ENCODE peak calls at places on chromosomes 12 and 14, in nine cellular contexts. K, P, R, G, V, X, T, W and U are unnamed samples.
A peak's percentile ranks its signal among the peaks of the same experiment; 100 is the strongest.

GRCh38 chr12:112381421-112381897 is 772 bp downstream of the HECTD4 start:
- DNase-seq in K (peak; percentile 13), G (no peak), X (no peak), W (no peak), R (no peak), V (no peak), T (peak; percentile 43), P (peak; percentile 68), U (peak; percentile 75)

GRCh38 chr14:104105071-104105821 is 19.7 kb downstream of the ASPG start:
- DNase-seq in K (no peak), P (no peak), X (no peak), R (no peak), G (no peak), W (no peak), V (no peak), T (peak; percentile 24), U (no peak)

GRCh38 chr12:82804601-82805000 is 117.9 kb downstream of the TMTC2 start:
- DNase-seq in T (no peak), G (no peak), P (no peak), X (no peak), V (no peak), W (no peak), K (no peak), R (no peak), U (no peak)

GRCh38 chr14:83019744-83020414 is 1486.2 kb upstream of the SEL1L start:
- DNase-seq in G (no peak), K (no peak), R (no peak), P (no peak), T (no peak), X (no peak), W (no peak), V (no peak), U (no peak)

GRCh38 chr14:68687746-68688145 is 105.1 kb downstream of the ZFP36L1 start:
- DNase-seq in X (peak; percentile 92), P (no peak), T (no peak), W (peak; percentile 86), V (peak; percentile 52), K (no peak), R (no peak), G (peak; percentile 100), U (no peak)

GRCh38 chr14:54291491-54292191 is 105.2 kb upstream of the CDKN3 start:
- DNase-seq in K (no peak), X (no peak), R (peak; percentile 18), G (no peak), V (peak; percentile 71), P (no peak), W (no peak), T (peak; percentile 54), U (no peak)

GRCh38 chr12:113899042-113899843 is 66.9 kb downstream of the RBM19 start:
- DNase-seq in V (no peak), W (no peak), X (no peak), T (no peak), G (peak; percentile 20), K (no peak), R (no peak), P (no peak), U (no peak)

GRCh38 chr12:101968770-101969169 is 91.4 kb downstream of the DRAM1 start:
- DNase-seq in P (no peak), T (no peak), R (no peak), W (no peak), K (no peak), G (no peak), X (no peak), V (no peak), U (no peak)

GRCh38 chr12:63940295-63940997 is 95.9 kb downstream of the SRGAP1 start:
- DNase-seq in G (no peak), P (no peak), X (no peak), K (no peak), T (no peak), W (no peak), V (peak; percentile 46), R (no peak), U (peak; percentile 11)

GRCh38 chr14:74647834-74648361 is 35.9 kb upstream of the LTBP2 start:
- DNase-seq in K (no peak), G (no peak), R (no peak), T (no peak), V (no peak), P (no peak), X (no peak), W (no peak), U (peak; percentile 1)

GRCh38 chr12:101857043-101857558 is 20.3 kb upstream of the DRAM1 start:
- DNase-seq in X (peak; percentile 81), K (no peak), T (no peak), G (peak; percentile 79), W (peak; percentile 67), R (no peak), V (peak; percentile 59), P (no peak), U (no peak)

GRCh38 chr14:100979780-100980179 is 76.3 kb upstream of the RTL1 start:
- DNase-seq in X (peak; percentile 93), K (no peak), W (peak; percentile 41), P (no peak), R (no peak), T (no peak), G (no peak), V (peak; percentile 33), U (no peak)

GRCh38 chr12:126107659-126108058 is 1042.4 kb downstream of the AACS start:
- DNase-seq in X (no peak), P (no peak), V (no peak), T (no peak), W (no peak), R (peak; percentile 9), K (no peak), G (no peak), U (no peak)

GRCh38 chr12:48197549-48197966 is 5.5 kb downstream of the OR10AD1 start:
- DNase-seq in G (peak; percentile 48), V (peak; percentile 41), K (no peak), T (no peak), X (no peak), P (peak; percentile 43), W (no peak), R (no peak), U (no peak)

GRCh38 chr14:56168007-56168616 is 49.9 kb downstream of the PELI2 start:
- DNase-seq in P (no peak), R (no peak), G (no peak), K (no peak), W (no peak), V (no peak), T (no peak), X (no peak), U (no peak)

GRCh38 chr14:65164068-65164824 is 61.9 kb upstream of the MAX start:
- DNase-seq in V (peak; percentile 69), R (peak; percentile 44), K (no peak), P (peak; percentile 79), T (no peak), W (no peak), X (peak; percentile 61), G (peak; percentile 55), U (peak; percentile 58)

GRCh38 chr12:124091835-124092234 is 118.8 kb downstream of the ZNF664 start:
- DNase-seq in G (no peak), R (no peak), P (no peak), W (no peak), X (no peak), T (no peak), V (no peak), K (no peak), U (no peak)

GRCh38 chr12:114895822-114896221 is 211.8 kb upstream of the TBX3 start:
- DNase-seq in V (peak; percentile 19), W (no peak), R (no peak), K (no peak), G (no peak), T (no peak), P (no peak), X (peak; percentile 42), U (no peak)

GRCh38 chr12:63440063-63440462 is 228.2 kb downstream of the DPY19L2 start:
- DNase-seq in W (no peak), R (no peak), P (no peak), K (no peak), G (no peak), X (no peak), T (no peak), V (no peak), U (no peak)

GRCh38 chr12:80632835-80633234 is 74.6 kb upstream of the MYF6 start:
- DNase-seq in T (peak; percentile 87), X (no peak), W (no peak), P (peak; percentile 23), G (no peak), V (no peak), K (no peak), R (peak; percentile 21), U (peak; percentile 63)

GRCh38 chr14:91323671-91324605 is 79.4 kb upstream of the GPR68 start:
- DNase-seq in X (peak; percentile 46), V (peak; percentile 80), P (peak; percentile 88), G (no peak), W (no peak), R (peak; percentile 73), T (peak; percentile 71), K (peak; percentile 80), U (peak; percentile 85)

GRCh38 chr12:3275171-3276041 is 198.2 kb downstream of the TSPAN9 start:
- DNase-seq in X (peak; percentile 66), P (peak; percentile 76), W (no peak), V (peak; percentile 77), T (peak; percentile 86), K (peak; percentile 50), G (peak; percentile 49), R (peak; percentile 73), U (peak; percentile 84)

GRCh38 chr14:69828372-69828771 is 31.3 kb upstream of the SLC10A1 start:
- DNase-seq in K (no peak), T (no peak), V (no peak), G (no peak), W (no peak), P (no peak), X (no peak), R (no peak), U (no peak)

GRCh38 chr12:123602651-123603195 is 824 bp downstream of the DDX55 start:
- DNase-seq in G (no peak), T (no peak), W (no peak), R (no peak), P (peak; percentile 27), X (no peak), K (no peak), V (peak; percentile 13), U (no peak)

GRCh38 chr14:69260246-69260978 is 454 bp downstream of the GALNT16 start:
- DNase-seq in G (no peak), R (peak; percentile 61), X (peak; percentile 4), T (peak; percentile 60), V (peak; percentile 19), K (no peak), P (no peak), W (no peak), U (peak; percentile 8)

GRCh38 chr12:130572553-130572952 is 143.5 kb downstream of the RIMBP2 start:
- DNase-seq in K (no peak), V (no peak), P (no peak), G (no peak), T (no peak), R (no peak), W (no peak), X (no peak), U (no peak)